ENCODE peak calls at places on chromosomes 7 and 10, in ten cellular contexts. P is cardiac fibroblast, B is transverse colon, V is lower lobe of right lung, J is lower leg skin, G is AG09309, E is tibial artery, R is HepG2, T is GM12878, I is neural progenitor cell. U is an unnamed sample.

GRCh38 chr10:93813507-93814465 is 56.0 kb downstream of the LGI1 start:
- DNase-seq in P (peak), B (peak), V (peak), J (no peak), G (no peak), E (peak), R (peak), T (no peak), I (peak), U (no peak)

GRCh38 chr7:65307651-65308299 is 65.9 kb upstream of the ZNF92 start:
- DNase-seq in P (peak), B (peak), V (no peak), J (peak), G (peak), E (no peak), R (peak), T (peak), I (peak), U (peak)

GRCh38 chr7:64035388-64035787 is 9.8 kb upstream of the ZNF727 start:
- DNase-seq in P (no peak), B (no peak), V (no peak), J (no peak), G (no peak), E (no peak), R (no peak), T (no peak), I (no peak), U (no peak)

GRCh38 chr10:30182191-30183075 is 123.0 kb upstream of the JCAD start:
- DNase-seq in P (peak), B (no peak), V (no peak), J (no peak), G (peak), E (no peak), R (peak), T (no peak), I (no peak), U (peak)

GRCh38 chr7:7808156-7808555 is 89.7 kb upstream of the RPA3 start:
- DNase-seq in P (peak), B (no peak), V (no peak), J (no peak), G (no peak), E (no peak), R (no peak), T (no peak), I (no peak), U (no peak)

GRCh38 chr7:53218730-53219504 is 183.5 kb downstream of the POM121L12 start:
- DNase-seq in P (no peak), B (no peak), V (no peak), J (no peak), G (no peak), E (no peak), R (no peak), T (no peak), I (peak), U (no peak)

GRCh38 chr10:100020161-100020882 is 10.6 kb upstream of the DNMBP start:
- DNase-seq in P (no peak), B (no peak), V (no peak), J (no peak), G (no peak), E (no peak), R (peak), T (peak), I (no peak), U (no peak)

GRCh38 chr10:92751534-92751811 is 61.7 kb downstream of the HHEX start:
- DNase-seq in P (no peak), B (no peak), V (no peak), J (no peak), G (no peak), E (no peak), R (no peak), T (no peak), I (no peak), U (no peak)

GRCh38 chr10:132642732-132643008 is 105.1 kb downstream of the INPP5A start:
- DNase-seq in P (no peak), B (no peak), V (no peak), J (no peak), G (no peak), E (peak), R (no peak), T (no peak), I (no peak), U (no peak)

GRCh38 chr7:7157177-7157886 is 25.0 kb upstream of the C1GALT1 start:
- DNase-seq in P (peak), B (peak), V (no peak), J (no peak), G (peak), E (no peak), R (no peak), T (peak), I (no peak), U (peak)

GRCh38 chr10:43754569-43755260 is 106.0 kb upstream of the ZNF32 start:
- DNase-seq in P (no peak), B (no peak), V (no peak), J (no peak), G (no peak), E (no peak), R (no peak), T (no peak), I (no peak), U (no peak)

GRCh38 chr10:4804505-4804904 is 21.5 kb upstream of the AKR1E2 start:
- DNase-seq in P (peak), B (no peak), V (no peak), J (no peak), G (peak), E (no peak), R (no peak), T (no peak), I (no peak), U (no peak)

GRCh38 chr7:115435178-115435577 is 513.3 kb downstream of the MDFIC start:
- DNase-seq in P (no peak), B (no peak), V (no peak), J (no peak), G (no peak), E (no peak), R (no peak), T (peak), I (no peak), U (no peak)

GRCh38 chr10:43252785-43253341 is 14.0 kb downstream of the RASGEF1A start:
- DNase-seq in P (no peak), B (no peak), V (no peak), J (no peak), G (no peak), E (peak), R (no peak), T (no peak), I (no peak), U (no peak)

GRCh38 chr7:65239324-65239706 is 134.3 kb upstream of the ZNF92 start:
- DNase-seq in P (no peak), B (no peak), V (no peak), J (no peak), G (no peak), E (no peak), R (no peak), T (no peak), I (no peak), U (no peak)

GRCh38 chr10:48456361-48456804 is 148.5 kb downstream of the ARHGAP22 start:
- DNase-seq in P (peak), B (peak), V (peak), J (no peak), G (no peak), E (peak), R (no peak), T (no peak), I (no peak), U (no peak)

DNA sequence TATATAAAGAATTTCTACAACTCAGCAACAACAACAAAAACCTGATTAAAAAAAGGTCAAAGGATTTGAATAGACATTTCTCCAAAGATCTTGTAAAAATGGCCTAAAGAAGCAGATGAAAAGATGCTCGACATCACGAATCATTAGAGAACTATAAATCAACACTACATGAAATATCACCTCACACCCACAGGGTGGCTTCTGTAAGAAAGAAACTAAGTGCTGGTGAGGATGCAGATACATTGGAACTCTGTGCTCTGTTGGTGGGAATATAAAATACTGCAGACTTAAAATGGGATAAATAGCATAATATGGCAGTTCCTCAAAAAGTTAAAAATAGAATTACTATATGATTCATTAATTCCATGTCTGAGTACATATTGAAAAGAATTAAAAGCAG is 38.3 kb upstream of the CDCA7L start:
- DNase-seq in P (no peak), B (no peak), V (no peak), J (no peak), G (no peak), E (no peak), R (no peak), T (no peak), I (no peak), U (no peak)
- TF ChIP-seq CTCF in P (no peak), B (no peak), V (no peak), J (no peak), G (no peak), E (no peak), R (no peak), T (no peak), I (no peak), U (no peak)

DNA sequence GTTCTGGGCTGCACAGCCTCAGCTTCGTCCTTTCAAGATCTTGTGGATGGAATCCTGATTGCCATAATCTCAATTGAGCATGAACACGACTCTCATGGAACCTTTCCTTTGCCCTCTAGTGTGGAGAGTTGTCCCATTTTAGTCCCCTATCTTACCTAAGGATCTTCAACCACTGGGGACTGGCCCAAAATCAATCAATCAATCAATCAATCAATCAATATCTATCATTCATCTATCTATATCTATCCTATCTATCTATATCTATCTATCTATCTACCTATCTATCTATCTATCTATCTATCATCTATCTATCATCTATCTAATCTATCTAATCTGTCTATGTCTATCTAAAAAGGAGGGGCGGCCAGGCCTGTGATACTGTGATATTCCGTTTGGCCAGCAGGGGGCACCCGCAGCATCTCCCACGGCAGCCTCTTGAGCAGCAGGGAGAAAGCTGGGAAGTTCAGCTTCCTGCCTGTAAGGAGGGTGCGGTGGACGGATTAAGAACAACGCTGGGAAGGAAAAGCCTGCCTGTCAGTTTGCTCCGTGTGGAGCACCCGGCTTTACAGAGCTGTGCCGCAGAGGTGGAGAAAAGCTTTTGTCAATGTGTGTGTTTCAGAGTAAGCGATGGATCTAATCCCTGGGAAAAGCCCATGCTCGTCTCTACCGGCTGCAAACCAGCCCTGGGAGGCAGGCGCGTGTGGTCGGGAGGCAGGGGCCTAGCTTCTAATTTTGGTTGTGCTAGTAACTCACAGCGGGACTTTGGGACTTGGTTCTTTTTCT is 124.9 kb downstream of the SH2D4B start:
- DNase-seq in P (peak), B (peak), V (peak), J (peak), G (peak), E (peak), R (peak), T (peak), I (peak), U (peak)
- H3K4me3 ChIP-seq in P (no peak), B (no peak), V (peak), J (no peak), G (peak), E (peak), R (peak), T (peak), I (peak), U (peak)

GRCh38 chr10:25552283-25552919 is 377.6 kb downstream of the GPR158 start:
- DNase-seq in P (no peak), B (no peak), V (no peak), J (no peak), G (no peak), E (no peak), R (no peak), T (no peak), I (no peak), U (no peak)

GRCh38 chr10:25561761-25562160 is 372.3 kb upstream of the MYO3A start:
- DNase-seq in P (no peak), B (no peak), V (no peak), J (no peak), G (no peak), E (no peak), R (no peak), T (no peak), I (no peak), U (no peak)

GRCh38 chr10:25556457-25556856 is 377.6 kb upstream of the MYO3A start:
- DNase-seq in P (peak), B (no peak), V (no peak), J (no peak), G (no peak), E (no peak), R (no peak), T (no peak), I (no peak), U (no peak)

GRCh38 chr10:25557136-25557535 is 376.9 kb upstream of the MYO3A start:
- DNase-seq in P (peak), B (no peak), V (no peak), J (no peak), G (no peak), E (no peak), R (no peak), T (no peak), I (no peak), U (no peak)

DNA sequence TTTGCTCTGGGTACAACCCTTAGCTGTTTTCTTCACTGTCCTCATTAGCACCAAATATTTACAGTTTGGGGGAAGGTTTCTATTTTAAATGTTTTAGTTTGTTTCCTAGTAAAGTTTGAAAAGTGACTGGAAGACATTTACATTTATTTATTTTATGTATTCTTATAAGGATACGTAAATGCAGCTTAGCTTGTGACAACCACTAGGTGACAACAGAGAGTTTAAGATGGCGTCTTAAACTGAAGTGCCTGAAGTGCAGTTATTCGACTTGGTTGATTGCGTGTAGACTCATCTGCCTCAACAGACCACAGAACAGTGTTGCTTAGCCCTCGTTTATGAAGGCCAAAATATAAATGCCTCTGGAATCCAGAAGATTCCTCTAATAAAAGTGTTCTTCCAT is 378.2 kb upstream of the MYO3A start:
- DNase-seq in P (no peak), B (no peak), V (no peak), J (no peak), G (no peak), E (no peak), R (no peak), T (no peak), I (no peak), U (no peak)
- TF ChIP-seq CTCF in P (no peak), B (no peak), V (no peak), J (no peak), G (no peak), E (no peak), R (no peak), T (peak), I (peak), U (no peak)

GRCh38 chr10:102604379-102604960 is 39.8 kb upstream of the TRIM8 start:
- DNase-seq in P (peak), B (no peak), V (no peak), J (no peak), G (no peak), E (no peak), R (no peak), T (no peak), I (no peak), U (no peak)
- H3K4me3 ChIP-seq in P (no peak), B (no peak), V (no peak), J (no peak), G (no peak), E (no peak), R (no peak), T (no peak), I (no peak), U (no peak)

GRCh38 chr7:99406557-99406956 is 1.8 kb downstream of the PDAP1 start:
- DNase-seq in P (no peak), B (no peak), V (no peak), J (no peak), G (no peak), E (no peak), R (no peak), T (no peak), I (no peak), U (no peak)

GRCh38 chr7:99409192-99409572 is 413 bp downstream of the BUD31 start:
- DNase-seq in P (no peak), B (no peak), V (no peak), J (no peak), G (no peak), E (no peak), R (no peak), T (no peak), I (no peak), U (no peak)

GRCh38 chr7:99409814-99410213 is 1.0 kb downstream of the BUD31 start:
- DNase-seq in P (no peak), B (no peak), V (no peak), J (no peak), G (no peak), E (no peak), R (no peak), T (no peak), I (no peak), U (no peak)

GRCh38 chr7:99407849-99408346 is 499 bp downstream of the PDAP1 start:
- DNase-seq in P (peak), B (peak), V (no peak), J (peak), G (peak), E (peak), R (peak), T (no peak), I (peak), U (peak)

GRCh38 chr7:99408347-99409191 is at the start of the genes BUD31 and PDAP1:
- DNase-seq in P (peak), B (peak), V (peak), J (peak), G (peak), E (peak), R (peak), T (peak), I (peak), U (peak)
- TF ChIP-seq CTCF in P (no peak), B (no peak), V (peak), J (no peak), G (no peak), E (no peak), R (peak), T (no peak), I (peak), U (no peak)

GRCh38 chr7:140316165-140316661 is 82.1 kb downstream of the SLC37A3 start:
- DNase-seq in P (peak), B (peak), V (peak), J (peak), G (peak), E (peak), R (no peak), T (no peak), I (no peak), U (no peak)
- H3K4me3 ChIP-seq in P (no peak), B (no peak), V (peak), J (no peak), G (peak), E (peak), R (no peak), T (no peak), I (no peak), U (no peak)

GRCh38 chr7:20404371-20404770 is 73.7 kb downstream of the ITGB8 start:
- DNase-seq in P (no peak), B (no peak), V (no peak), J (no peak), G (no peak), E (no peak), R (no peak), T (no peak), I (peak), U (no peak)

GRCh38 chr7:20407585-20408466 is 77.1 kb downstream of the ITGB8 start:
- DNase-seq in P (peak), B (no peak), V (peak), J (peak), G (peak), E (peak), R (no peak), T (no peak), I (peak), U (no peak)

GRCh38 chr7:20403356-20403755 is 72.7 kb downstream of the ITGB8 start:
- DNase-seq in P (peak), B (no peak), V (no peak), J (no peak), G (no peak), E (no peak), R (no peak), T (no peak), I (no peak), U (no peak)

GRCh38 chr7:20399516-20399915 is 68.8 kb downstream of the ITGB8 start:
- DNase-seq in P (no peak), B (no peak), V (no peak), J (no peak), G (no peak), E (no peak), R (no peak), T (no peak), I (no peak), U (no peak)

GRCh38 chr7:20402297-20403230 is 71.9 kb downstream of the ITGB8 start:
- DNase-seq in P (peak), B (no peak), V (no peak), J (no peak), G (no peak), E (no peak), R (no peak), T (no peak), I (no peak), U (no peak)
- TF ChIP-seq CTCF in P (peak), B (peak), V (peak), J (no peak), G (peak), E (peak), R (no peak), T (peak), I (peak), U (no peak)